ENCODE peak calls at places on chromosomes 7 and 10, in nine cellular contexts. One of them, this sample, is unnamed.

GRCh38 chr7:17367502-17367901 is 69.0 kb downstream of the AHR start:
- DNase-seq in body of pancreas: no peak
- DNase-seq in sigmoid colon: no peak
- DNase-seq in adrenal gland: no peak
- DNase-seq in transverse colon: no peak
- DNase-seq in uterus: no peak
- DNase-seq in heart left ventricle: no peak
- DNase-seq in NB4: no peak
- DNase-seq in ovary: no peak
- DNase-seq in this sample: no peak

GRCh38 chr7:52080493-52080892 is 763.9 kb upstream of the COBL start:
- DNase-seq in body of pancreas: no peak
- DNase-seq in sigmoid colon: no peak
- DNase-seq in adrenal gland: no peak
- DNase-seq in transverse colon: no peak
- DNase-seq in uterus: no peak
- DNase-seq in heart left ventricle: no peak
- DNase-seq in NB4: no peak
- DNase-seq in ovary: no peak
- DNase-seq in this sample: no peak

GRCh38 chr10:100006241-100006886 is 3.4 kb downstream of the DNMBP start:
- DNase-seq in body of pancreas: no peak
- DNase-seq in sigmoid colon: peak; percentile 63
- DNase-seq in adrenal gland: peak; percentile 40
- DNase-seq in transverse colon: no peak
- DNase-seq in uterus: peak; percentile 62
- DNase-seq in heart left ventricle: no peak
- DNase-seq in NB4: peak; percentile 83
- DNase-seq in ovary: no peak
- DNase-seq in this sample: no peak

GRCh38 chr10:124743188-124744046 is 761 bp downstream of the FAM53B start:
- DNase-seq in body of pancreas: peak; percentile 41
- DNase-seq in sigmoid colon: peak; percentile 73
- DNase-seq in adrenal gland: peak; percentile 60
- DNase-seq in transverse colon: no peak
- DNase-seq in uterus: no peak
- DNase-seq in heart left ventricle: peak; percentile 48
- DNase-seq in NB4: peak; percentile 88
- DNase-seq in ovary: peak; percentile 58
- DNase-seq in this sample: no peak

GRCh38 chr10:48406204-48406603 is 99.7 kb downstream of the MAPK8 start:
- DNase-seq in body of pancreas: no peak
- DNase-seq in sigmoid colon: no peak
- DNase-seq in adrenal gland: no peak
- DNase-seq in transverse colon: no peak
- DNase-seq in uterus: no peak
- DNase-seq in heart left ventricle: no peak
- DNase-seq in NB4: peak; percentile 12
- DNase-seq in ovary: no peak
- DNase-seq in this sample: no peak

GRCh38 chr7:14403587-14403986 is 414.1 kb upstream of the ETV1 start:
- DNase-seq in body of pancreas: no peak
- DNase-seq in sigmoid colon: no peak
- DNase-seq in adrenal gland: no peak
- DNase-seq in transverse colon: no peak
- DNase-seq in uterus: no peak
- DNase-seq in heart left ventricle: no peak
- DNase-seq in NB4: no peak
- DNase-seq in ovary: no peak
- DNase-seq in this sample: no peak

GRCh38 chr10:84204122-84204521 is 9.8 kb downstream of the CDHR1 start:
- DNase-seq in body of pancreas: no peak
- DNase-seq in sigmoid colon: no peak
- DNase-seq in adrenal gland: no peak
- DNase-seq in transverse colon: no peak
- DNase-seq in uterus: no peak
- DNase-seq in heart left ventricle: no peak
- DNase-seq in NB4: peak; percentile 57
- DNase-seq in ovary: no peak
- DNase-seq in this sample: no peak

GRCh38 chr7:150370612-150371071 is 2.0 kb downstream of the REPIN1 start:
- DNase-seq in body of pancreas: no peak
- DNase-seq in sigmoid colon: no peak
- DNase-seq in adrenal gland: no peak
- DNase-seq in transverse colon: no peak
- DNase-seq in uterus: no peak
- DNase-seq in heart left ventricle: no peak
- DNase-seq in NB4: no peak
- DNase-seq in ovary: no peak
- DNase-seq in this sample: no peak

GRCh38 chr10:44832595-44833390 is 78.3 kb upstream of the TMEM72 start:
- DNase-seq in body of pancreas: no peak
- DNase-seq in sigmoid colon: no peak
- DNase-seq in adrenal gland: no peak
- DNase-seq in transverse colon: no peak
- DNase-seq in uterus: no peak
- DNase-seq in heart left ventricle: no peak
- DNase-seq in NB4: no peak
- DNase-seq in ovary: no peak
- DNase-seq in this sample: no peak

GRCh38 chr10:86413046-86413728 is 46.6 kb upstream of the GRID1 start:
- DNase-seq in body of pancreas: no peak
- DNase-seq in sigmoid colon: no peak
- DNase-seq in adrenal gland: no peak
- DNase-seq in transverse colon: no peak
- DNase-seq in uterus: no peak
- DNase-seq in heart left ventricle: no peak
- DNase-seq in NB4: peak; percentile 75
- DNase-seq in ovary: no peak
- DNase-seq in this sample: no peak

GRCh38 chr7:48004023-48004422 is 24.6 kb upstream of the HUS1 start:
- DNase-seq in body of pancreas: no peak
- DNase-seq in sigmoid colon: no peak
- DNase-seq in adrenal gland: no peak
- DNase-seq in transverse colon: no peak
- DNase-seq in uterus: no peak
- DNase-seq in heart left ventricle: no peak
- DNase-seq in NB4: no peak
- DNase-seq in ovary: no peak
- DNase-seq in this sample: no peak

GRCh38 chr7:94632338-94633024 is 23.5 kb downstream of the SGCE start:
- DNase-seq in body of pancreas: no peak
- DNase-seq in sigmoid colon: no peak
- DNase-seq in adrenal gland: no peak
- DNase-seq in transverse colon: no peak
- DNase-seq in uterus: no peak
- DNase-seq in heart left ventricle: no peak
- DNase-seq in NB4: no peak
- DNase-seq in ovary: no peak
- DNase-seq in this sample: no peak

GRCh38 chr10:71854031-71854430 is 3.0 kb upstream of the PSAP start:
- DNase-seq in body of pancreas: no peak
- DNase-seq in sigmoid colon: no peak
- DNase-seq in adrenal gland: no peak
- DNase-seq in transverse colon: no peak
- DNase-seq in uterus: no peak
- DNase-seq in heart left ventricle: no peak
- DNase-seq in NB4: no peak
- DNase-seq in ovary: no peak
- DNase-seq in this sample: no peak

GRCh38 chr10:126129026-126129425 is 232.7 kb downstream of the FANK1 start:
- DNase-seq in body of pancreas: no peak
- DNase-seq in sigmoid colon: no peak
- DNase-seq in adrenal gland: no peak
- DNase-seq in transverse colon: no peak
- DNase-seq in uterus: no peak
- DNase-seq in heart left ventricle: no peak
- DNase-seq in NB4: no peak
- DNase-seq in ovary: no peak
- DNase-seq in this sample: no peak

GRCh38 chr10:8122970-8123369 is 68.5 kb downstream of the GATA3 start:
- DNase-seq in body of pancreas: no peak
- DNase-seq in sigmoid colon: no peak
- DNase-seq in adrenal gland: no peak
- DNase-seq in transverse colon: no peak
- DNase-seq in uterus: no peak
- DNase-seq in heart left ventricle: no peak
- DNase-seq in NB4: no peak
- DNase-seq in ovary: no peak
- DNase-seq in this sample: no peak

GRCh38 chr10:8116474-8116873 is 62.0 kb downstream of the GATA3 start:
- DNase-seq in body of pancreas: no peak
- DNase-seq in sigmoid colon: no peak
- DNase-seq in adrenal gland: no peak
- DNase-seq in transverse colon: no peak
- DNase-seq in uterus: no peak
- DNase-seq in heart left ventricle: no peak
- DNase-seq in NB4: no peak
- DNase-seq in ovary: no peak
- DNase-seq in this sample: no peak

GRCh38 chr10:8124436-8124835 is 69.9 kb downstream of the GATA3 start:
- DNase-seq in body of pancreas: no peak
- DNase-seq in sigmoid colon: no peak
- DNase-seq in adrenal gland: no peak
- DNase-seq in transverse colon: no peak
- DNase-seq in uterus: no peak
- DNase-seq in heart left ventricle: no peak
- DNase-seq in NB4: no peak
- DNase-seq in ovary: no peak
- DNase-seq in this sample: no peak

GRCh38 chr10:8116926-8117493 is 62.5 kb downstream of the GATA3 start:
- DNase-seq in body of pancreas: no peak
- DNase-seq in sigmoid colon: no peak
- DNase-seq in adrenal gland: no peak
- DNase-seq in transverse colon: no peak
- DNase-seq in uterus: no peak
- DNase-seq in heart left ventricle: no peak
- DNase-seq in NB4: no peak
- DNase-seq in ovary: no peak
- DNase-seq in this sample: no peak

GRCh38 chr10:8121199-8121890 is 66.9 kb downstream of the GATA3 start:
- DNase-seq in body of pancreas: no peak
- DNase-seq in sigmoid colon: no peak
- DNase-seq in adrenal gland: no peak
- DNase-seq in transverse colon: no peak
- DNase-seq in uterus: no peak
- DNase-seq in heart left ventricle: no peak
- DNase-seq in NB4: peak; percentile 7
- DNase-seq in ovary: no peak
- DNase-seq in this sample: no peak
- H3K4me3 ChIP-seq in body of pancreas: no peak overlapping the region
- H3K4me3 ChIP-seq in sigmoid colon: no peak overlapping the region
- H3K4me3 ChIP-seq in adrenal gland: no peak overlapping the region
- H3K4me3 ChIP-seq in transverse colon: no peak overlapping the region
- H3K4me3 ChIP-seq in uterus: no peak overlapping the region
- H3K4me3 ChIP-seq in heart left ventricle: no peak overlapping the region
- H3K4me3 ChIP-seq in NB4: no peak overlapping the region
- H3K4me3 ChIP-seq in ovary: no peak overlapping the region
- H3K4me3 ChIP-seq in this sample: no peak overlapping the region

GRCh38 chr7:4973728-4974198 is 14.8 kb upstream of the MMD2 start:
- DNase-seq in body of pancreas: peak; percentile 89
- DNase-seq in sigmoid colon: peak; percentile 93
- DNase-seq in adrenal gland: peak; percentile 89
- DNase-seq in transverse colon: peak; percentile 93
- DNase-seq in uterus: peak; percentile 82
- DNase-seq in heart left ventricle: peak; percentile 91
- DNase-seq in NB4: peak; percentile 98
- DNase-seq in ovary: peak; percentile 90
- DNase-seq in this sample: peak; percentile 63
- TF ChIP-seq POLR2A in body of pancreas: peak; percentile 34
- TF ChIP-seq POLR2A in sigmoid colon: no peak
- TF ChIP-seq POLR2A in adrenal gland: no peak
- TF ChIP-seq POLR2A in transverse colon: peak; percentile 38
- TF ChIP-seq POLR2A in uterus: no peak
- TF ChIP-seq POLR2A in heart left ventricle: no peak
- TF ChIP-seq POLR2A in NB4: peak; percentile 86
- TF ChIP-seq POLR2A in ovary: peak; percentile 52
- TF ChIP-seq POLR2A in this sample: peak; percentile 59

GRCh38 chr7:193538-194256 is 1.3 kb downstream of the FAM20C start:
- DNase-seq in body of pancreas: no peak
- DNase-seq in sigmoid colon: no peak
- DNase-seq in adrenal gland: peak; percentile 36
- DNase-seq in transverse colon: no peak
- DNase-seq in uterus: no peak
- DNase-seq in heart left ventricle: no peak
- DNase-seq in NB4: no peak
- DNase-seq in ovary: no peak
- DNase-seq in this sample: no peak
- H3K4me3 ChIP-seq in body of pancreas: peak overlapping the region; percentile 46
- H3K4me3 ChIP-seq in sigmoid colon: peak overlapping the region; percentile 80
- H3K4me3 ChIP-seq in adrenal gland: peak overlapping the region; percentile 32
- H3K4me3 ChIP-seq in transverse colon: peak overlapping the region; percentile 60
- H3K4me3 ChIP-seq in uterus: peak overlapping the region; percentile 81
- H3K4me3 ChIP-seq in heart left ventricle: peak overlapping the region; percentile 96
- H3K4me3 ChIP-seq in NB4: no peak overlapping the region
- H3K4me3 ChIP-seq in ovary: peak overlapping the region; percentile 50
- H3K4me3 ChIP-seq in this sample: peak overlapping the region; percentile 49

GRCh38 chr10:79242620-79243152 is 104.6 kb upstream of the PPIF start:
- DNase-seq in body of pancreas: peak; percentile 34
- DNase-seq in sigmoid colon: peak; percentile 92
- DNase-seq in adrenal gland: peak; percentile 78
- DNase-seq in transverse colon: peak; percentile 61
- DNase-seq in uterus: peak; percentile 72
- DNase-seq in heart left ventricle: peak; percentile 73
- DNase-seq in NB4: peak; percentile 87
- DNase-seq in ovary: peak; percentile 75
- DNase-seq in this sample: peak; percentile 39
- TF ChIP-seq POLR2A in body of pancreas: no peak
- TF ChIP-seq POLR2A in sigmoid colon: peak; percentile 69
- TF ChIP-seq POLR2A in adrenal gland: peak; percentile 45
- TF ChIP-seq POLR2A in transverse colon: peak; percentile 31
- TF ChIP-seq POLR2A in uterus: no peak
- TF ChIP-seq POLR2A in heart left ventricle: no peak
- TF ChIP-seq POLR2A in NB4: peak; percentile 33
- TF ChIP-seq POLR2A in ovary: no peak
- TF ChIP-seq POLR2A in this sample: peak; percentile 8

DNA sequence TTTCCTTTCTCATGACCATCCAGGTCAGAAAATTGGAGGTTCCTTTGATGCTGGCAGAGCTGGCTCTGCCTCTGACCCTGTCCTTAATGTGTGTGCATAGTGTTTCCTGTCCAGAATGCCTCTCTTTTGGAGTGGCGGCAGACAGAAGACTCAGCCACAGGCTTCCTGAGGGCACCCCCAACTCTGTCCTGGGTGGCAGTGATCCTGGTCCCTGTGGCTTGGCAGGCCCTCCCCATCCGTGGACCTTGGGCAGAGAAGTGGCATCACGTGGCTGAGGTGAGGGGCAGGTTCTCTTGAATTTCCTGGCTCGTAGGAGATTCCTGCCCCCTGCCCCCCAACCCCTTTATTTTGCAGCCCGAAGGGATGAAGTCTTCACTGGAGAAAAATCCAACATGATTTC is 133.1 kb downstream of the RGS10 start:
- DNase-seq in body of pancreas: no peak
- DNase-seq in sigmoid colon: no peak
- DNase-seq in adrenal gland: no peak
- DNase-seq in transverse colon: no peak
- DNase-seq in uterus: no peak
- DNase-seq in heart left ventricle: peak; percentile 22
- DNase-seq in NB4: no peak
- DNase-seq in ovary: peak; percentile 61
- DNase-seq in this sample: no peak
- H3K4me3 ChIP-seq in body of pancreas: no peak overlapping the region
- H3K4me3 ChIP-seq in sigmoid colon: no peak overlapping the region
- H3K4me3 ChIP-seq in adrenal gland: no peak overlapping the region
- H3K4me3 ChIP-seq in transverse colon: no peak overlapping the region
- H3K4me3 ChIP-seq in uterus: no peak overlapping the region
- H3K4me3 ChIP-seq in heart left ventricle: no peak overlapping the region
- H3K4me3 ChIP-seq in NB4: no peak overlapping the region
- H3K4me3 ChIP-seq in ovary: no peak overlapping the region
- H3K4me3 ChIP-seq in this sample: no peak overlapping the region

GRCh38 chr10:132536964-132537712 is 449 bp upstream of the INPP5A start:
- DNase-seq in body of pancreas: peak; percentile 100
- DNase-seq in sigmoid colon: peak; percentile 100
- DNase-seq in adrenal gland: peak; percentile 100
- DNase-seq in transverse colon: peak; percentile 100
- DNase-seq in uterus: peak; percentile 100
- DNase-seq in heart left ventricle: peak; percentile 100
- DNase-seq in NB4: peak; percentile 99
- DNase-seq in ovary: peak; percentile 100
- DNase-seq in this sample: peak; percentile 100
- TF ChIP-seq POLR2A in body of pancreas: peak; percentile 48
- TF ChIP-seq POLR2A in sigmoid colon: peak; percentile 6
- TF ChIP-seq POLR2A in adrenal gland: peak; percentile 47
- TF ChIP-seq POLR2A in transverse colon: peak; percentile 41
- TF ChIP-seq POLR2A in uterus: peak; percentile 92
- TF ChIP-seq POLR2A in heart left ventricle: no peak
- TF ChIP-seq POLR2A in NB4: peak; percentile 79
- TF ChIP-seq POLR2A in ovary: peak; percentile 62
- TF ChIP-seq POLR2A in this sample: peak; percentile 82